ENCODE peak calls at places on chromosomes 11 and 22, in seven cellular contexts. A is HEK293T, U is GM12878, F is K562, Z is WTC11, T is H1, H is HepG2. K is an unnamed sample.

GRCh38 chr11:68014157-68014965 is 4.2 kb downstream of the ALDH3B1 start:
- DNase-seq in U (no peak), H (no peak), Z (no peak), T (no peak), F (no peak), A (no peak), K (peak)

GRCh38 chr22:50705219-50705691 is 32.6 kb downstream of the SHANK3 start:
- DNase-seq in U (no peak), F (peak), H (no peak), Z (peak), A (no peak), T (peak), K (no peak)

GRCh38 chr11:86067230-86068137 is 1.4 kb downstream of the PICALM start:
- DNase-seq in A (no peak), Z (no peak), T (no peak), H (peak), U (no peak), F (peak), K (no peak)

GRCh38 chr11:134661660-134662059 is 249.6 kb upstream of the B3GAT1 start:
- DNase-seq in Z (no peak), F (no peak), A (no peak), U (no peak), H (no peak), T (no peak), K (no peak)

GRCh38 chr11:35247863-35248262 is 108.9 kb downstream of the CD44 start:
- DNase-seq in U (no peak), H (no peak), F (no peak), A (no peak), Z (no peak), T (no peak), K (no peak)

GRCh38 chr22:37681556-37682049 is 4.5 kb upstream of the NOL12 start:
- DNase-seq in H (peak), F (peak), T (no peak), U (no peak), Z (peak), A (peak), K (peak)

GRCh38 chr11:88886796-88887195 is 179.0 kb downstream of the GRM5 start:
- DNase-seq in U (peak), H (peak), T (peak), Z (peak), F (peak), A (peak), K (peak)

GRCh38 chr11:130611791-130612251 is 163.4 kb downstream of the ADAMTS15 start:
- DNase-seq in H (no peak), F (no peak), A (no peak), Z (no peak), T (no peak), U (no peak), K (no peak)

DNA sequence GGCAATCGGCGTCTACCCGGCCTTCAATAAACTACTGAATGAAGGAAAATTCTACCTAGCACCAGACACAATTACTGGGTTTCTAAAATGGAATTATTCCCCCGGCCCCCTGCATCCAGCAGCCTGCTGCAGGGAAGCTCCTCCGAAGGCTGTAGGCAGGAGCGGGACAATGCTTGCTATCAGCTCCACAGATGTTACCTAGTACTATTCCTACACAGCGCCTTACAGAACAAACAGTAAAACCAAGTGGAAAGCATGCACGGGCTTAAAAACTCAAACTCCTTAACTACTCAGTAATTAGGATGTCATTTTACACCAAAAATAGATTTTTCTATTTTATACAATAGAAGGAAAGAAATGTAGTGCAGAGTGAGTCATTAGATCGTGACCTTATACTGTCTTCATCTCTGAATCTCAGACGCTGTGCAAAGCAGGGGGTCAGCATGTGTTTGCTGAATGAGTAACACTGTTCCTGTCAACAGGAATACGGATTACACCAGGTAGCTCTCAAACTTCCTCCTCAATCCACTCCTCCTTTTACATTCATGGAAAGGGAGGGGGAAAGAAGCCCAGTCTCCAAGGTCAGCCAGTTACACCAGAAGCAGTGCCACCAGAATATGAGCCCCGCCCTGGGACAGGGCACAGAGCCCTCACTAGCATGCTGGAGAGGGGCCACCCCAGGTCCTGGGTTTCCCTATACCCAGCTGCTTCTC is 74.9 kb downstream of the PACSIN2 start:
- DNase-seq in Z (no peak), A (no peak), U (no peak), T (no peak), F (no peak), H (peak), K (peak)
- TF ChIP-seq SP1 in Z (no peak), A (no peak), U (no peak), T (no peak), F (no peak), H (no peak), K (peak)

GRCh38 chr11:34134765-34135164 is 29.3 kb downstream of the NAT10 start:
- DNase-seq in T (no peak), H (no peak), F (no peak), Z (no peak), A (no peak), U (peak), K (no peak)
- TF ChIP-seq SP1 in T (no peak), H (no peak), F (no peak), Z (no peak), A (no peak), U (no peak), K (no peak)

GRCh38 chr11:71251761-71252433 is 480 bp downstream of the SHANK2 start:
- DNase-seq in U (no peak), H (no peak), A (peak), F (no peak), Z (peak), T (no peak), K (no peak)

GRCh38 chr11:71252434-71252781 is at the start of gene SHANK2:
- DNase-seq in T (no peak), Z (peak), U (no peak), A (peak), H (no peak), F (no peak), K (no peak)

GRCh38 chr11:71251159-71251721 is 1.1 kb downstream of the SHANK2 start:
- DNase-seq in T (no peak), H (no peak), Z (no peak), U (no peak), A (peak), F (no peak), K (no peak)

GRCh38 chr11:71249301-71249700 is 3.1 kb downstream of the SHANK2 start:
- DNase-seq in Z (no peak), U (no peak), H (no peak), T (no peak), A (no peak), F (no peak), K (no peak)

DNA sequence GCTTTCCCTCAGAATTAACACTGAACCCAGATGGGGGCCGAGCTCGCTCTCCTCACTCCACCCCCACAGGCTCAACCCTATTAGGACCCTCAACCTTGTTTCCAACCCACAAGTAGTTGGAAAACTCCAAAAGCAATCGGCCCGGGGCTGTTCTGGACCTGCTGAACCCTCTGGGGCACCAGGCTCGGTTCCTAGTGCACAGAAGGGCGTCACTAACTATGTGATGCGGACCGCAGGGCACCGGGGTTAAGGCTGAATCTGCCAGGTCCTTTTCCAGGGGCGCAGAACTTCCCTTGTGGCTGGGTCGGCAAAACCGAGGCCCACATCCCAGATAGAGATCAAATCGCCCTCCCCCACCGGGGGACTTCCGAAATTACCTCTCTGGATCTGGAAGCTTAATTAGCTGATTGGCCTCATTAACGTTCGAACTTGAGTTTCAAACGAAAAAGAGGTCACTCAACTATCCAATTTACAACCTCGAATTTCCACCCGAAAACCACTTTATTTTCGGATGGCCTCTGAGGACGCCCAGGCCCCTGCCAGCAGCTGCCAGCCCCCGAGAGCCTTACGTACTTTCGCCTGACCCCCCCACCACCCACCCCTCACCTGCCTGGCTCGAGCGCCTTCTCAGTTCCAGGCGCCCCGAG is 1.7 kb downstream of the SHANK2 start:
- DNase-seq in F (no peak), H (no peak), A (no peak), U (no peak), T (no peak), Z (no peak), K (no peak)
- TF ChIP-seq SP1 in F (no peak), H (no peak), A (no peak), U (no peak), T (no peak), Z (no peak), K (no peak)

DNA sequence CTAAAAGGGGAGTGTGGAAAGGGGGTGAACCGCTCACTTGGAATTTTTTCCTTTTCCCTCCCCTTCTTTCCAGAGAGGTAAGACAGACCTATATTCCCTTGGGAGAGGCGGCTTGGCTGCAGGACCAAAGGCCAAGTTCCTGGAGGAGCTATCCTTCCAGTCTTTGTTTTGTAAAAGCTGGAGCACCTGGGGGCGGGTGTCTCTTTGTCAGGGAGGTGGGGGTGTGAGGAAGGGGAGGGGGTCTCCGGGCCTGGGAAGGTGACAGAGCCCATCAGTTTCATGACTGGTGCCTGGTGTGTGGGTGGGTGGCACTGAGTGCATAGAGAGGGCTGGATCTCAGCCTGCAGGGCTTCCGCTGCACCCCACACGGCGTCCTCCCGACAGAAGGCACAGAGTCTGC is 18.5 kb downstream of the PTPN5 start:
- DNase-seq in T (no peak), H (no peak), F (no peak), U (no peak), Z (no peak), A (no peak), K (no peak)
- TF ChIP-seq SP1 in T (no peak), H (no peak), F (no peak), U (no peak), Z (no peak), A (no peak), K (no peak)

GRCh38 chr11:1460396-1460795 is 26.2 kb downstream of the MOB2 start:
- DNase-seq in F (no peak), H (no peak), Z (no peak), A (no peak), U (no peak), T (no peak), K (no peak)
- TF ChIP-seq SP1 in F (no peak), H (no peak), Z (no peak), A (no peak), U (no peak), T (no peak), K (no peak)

DNA sequence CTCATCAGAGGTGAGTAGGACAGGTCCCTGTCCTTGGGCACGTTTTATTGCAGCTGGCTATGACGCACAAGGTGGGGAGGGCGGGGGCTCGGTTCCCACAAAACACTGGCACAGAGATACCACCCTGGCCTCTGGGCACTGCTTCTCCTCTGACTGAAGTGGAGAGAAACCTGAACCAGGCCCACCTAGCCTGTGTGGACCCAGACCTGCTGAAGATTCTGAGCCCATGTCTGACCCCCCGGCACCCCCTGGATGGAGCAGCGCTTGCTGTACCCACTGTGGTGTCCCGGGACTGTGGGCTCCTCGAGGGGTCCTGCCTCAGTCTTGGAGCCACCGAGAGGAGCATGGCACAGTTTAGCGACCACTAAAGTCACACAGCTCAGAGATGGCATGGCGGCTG is 72.6 kb downstream of the PARVB start:
- DNase-seq in U (no peak), Z (no peak), A (no peak), F (no peak), H (no peak), T (no peak), K (no peak)
- TF ChIP-seq SP1 in U (no peak), Z (no peak), A (no peak), F (no peak), H (no peak), T (no peak), K (no peak)

DNA sequence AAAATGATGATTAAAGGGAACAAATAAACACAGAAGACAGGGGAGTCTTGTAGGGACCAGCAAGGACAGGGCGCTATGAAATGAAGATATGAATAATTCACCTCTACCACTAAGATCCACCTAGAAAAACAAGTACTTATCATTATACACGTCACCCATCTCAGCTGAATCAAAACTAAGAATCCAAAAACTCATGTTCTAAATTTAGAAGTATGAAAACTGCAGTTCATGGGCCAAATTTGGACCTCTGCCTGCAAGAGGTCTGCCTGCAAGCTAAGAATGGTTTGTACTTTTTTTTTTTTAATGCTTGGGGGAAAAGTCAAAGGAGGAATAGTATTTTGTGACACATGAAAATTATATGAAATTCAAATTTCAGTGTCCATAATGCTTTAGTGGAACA is 11.9 kb downstream of the PLAAT3 start:
- DNase-seq in H (no peak), F (no peak), Z (no peak), T (no peak), A (no peak), U (no peak), K (no peak)
- TF ChIP-seq SP1 in H (no peak), F (no peak), Z (no peak), T (no peak), A (no peak), U (no peak), K (no peak)

K was measured in HCT116.